ENCODE peak calls at places on chromosomes 6 and 20, in ten cellular contexts. N, Q, G, Z, H, M, V, A, I and O are unnamed samples.

GRCh38 chr6:144294016-144294415 is 8.9 kb downstream of the UTRN start:
- DNase-seq in N (peak; percentile 64), Q (no peak), G (peak; percentile 50), Z (no peak), H (peak; percentile 90), M (no peak), V (no peak), A (peak; percentile 27), I (no peak), O (peak; percentile 43)

GRCh38 chr6:40398810-40399477 is 188.2 kb downstream of the LRFN2 start:
- DNase-seq in N (no peak), Q (peak; percentile 41), G (no peak), Z (no peak), H (no peak), M (no peak), V (no peak), A (no peak), I (peak; percentile 2), O (no peak)

GRCh38 chr20:4444404-4444803 is 277.3 kb upstream of the PRND start:
- DNase-seq in N (no peak), Q (no peak), G (peak; percentile 92), Z (no peak), H (peak; percentile 90), M (no peak), V (no peak), A (no peak), I (no peak), O (no peak)

GRCh38 chr6:55943329-55943728 is 67.9 kb upstream of the BMP5 start:
- DNase-seq in N (no peak), Q (no peak), G (no peak), Z (no peak), H (peak; percentile 4), M (no peak), V (no peak), A (peak; percentile 4), I (no peak), O (no peak)

GRCh38 chr6:110341671-110342304 is 16.4 kb downstream of the METTL24 start:
- DNase-seq in N (peak; percentile 37), Q (no peak), G (no peak), Z (no peak), H (peak; percentile 55), M (no peak), V (peak; percentile 74), A (no peak), I (peak; percentile 15), O (no peak)

GRCh38 chr6:82914511-82914910 is 151.1 kb downstream of the UBE3D start:
- DNase-seq in N (no peak), Q (no peak), G (no peak), Z (no peak), H (no peak), M (no peak), V (no peak), A (no peak), I (no peak), O (no peak)

GRCh38 chr6:41970436-41970846 is 28.8 kb upstream of the CCND3 start:
- DNase-seq in N (no peak), Q (no peak), G (peak; percentile 40), Z (peak; percentile 41), H (peak; percentile 44), M (no peak), V (no peak), A (peak; percentile 42), I (no peak), O (no peak)

GRCh38 chr6:169101036-169101805 is 152.4 kb downstream of the THBS2 start:
- DNase-seq in N (no peak), Q (no peak), G (no peak), Z (no peak), H (peak; percentile 60), M (no peak), V (no peak), A (no peak), I (no peak), O (no peak)

GRCh38 chr6:44264154-44265002 is 973 bp downstream of the NFKBIE start:
- DNase-seq in N (peak; percentile 54), Q (no peak), G (peak; percentile 29), Z (no peak), H (no peak), M (no peak), V (no peak), A (peak; percentile 47), I (no peak), O (no peak)

GRCh38 chr6:167797079-167797870 is 29.4 kb upstream of the AFDN start:
- DNase-seq in N (no peak), Q (no peak), G (no peak), Z (no peak), H (no peak), M (no peak), V (no peak), A (no peak), I (no peak), O (no peak)

GRCh38 chr6:42086046-42086664 is 35.8 kb downstream of the TAF8 start:
- DNase-seq in N (no peak), Q (no peak), G (no peak), Z (no peak), H (peak; percentile 15), M (no peak), V (no peak), A (no peak), I (no peak), O (no peak)

GRCh38 chr20:14925286-14925685 is 587.9 kb upstream of the FLRT3 start:
- DNase-seq in N (no peak), Q (no peak), G (peak; percentile 49), Z (no peak), H (peak; percentile 46), M (no peak), V (no peak), A (no peak), I (no peak), O (no peak)